ENCODE peak calls at places on chromosomes 6 and 20, in six cellular contexts. Z is HCT116; W is esophagus squamous epithelium; O is A549; T is CD8-positive, alpha-beta T cell; A is psoas muscle. M is an unnamed sample.

GRCh38 chr6:157714153-157714490 is 108.9 kb upstream of the SNX9 start:
- DNase-seq in Z (no peak), W (no peak), O (no peak), T (no peak), A (no peak), M (no peak)

GRCh38 chr20:45781391-45781931 is 10.2 kb downstream of the WFDC3 start:
- DNase-seq in Z (peak), W (no peak), O (no peak), T (no peak), A (no peak), M (no peak)

GRCh38 chr6:26172496-26172958 is 85.3 kb downstream of the HFE start:
- DNase-seq in Z (no peak), W (no peak), O (no peak), T (peak), A (no peak), M (no peak)

GRCh38 chr20:23092409-23092756 is 6.3 kb upstream of the CD93 start:
- DNase-seq in Z (no peak), W (no peak), O (no peak), T (no peak), A (no peak), M (no peak)

GRCh38 chr6:143536461-143536865 is 24.9 kb upstream of the FUCA2 start:
- DNase-seq in Z (no peak), W (no peak), O (no peak), T (peak), A (peak), M (no peak)

GRCh38 chr20:19284400-19285178 is 72.1 kb downstream of the SLC24A3 start:
- DNase-seq in Z (no peak), W (no peak), O (no peak), T (no peak), A (no peak), M (no peak)

GRCh38 chr6:15423286-15423957 is 177.6 kb downstream of the JARID2 start:
- DNase-seq in Z (no peak), W (no peak), O (no peak), T (no peak), A (peak), M (no peak)

GRCh38 chr6:22364314-22364713 is 67.5 kb upstream of the PRL start:
- DNase-seq in Z (no peak), W (no peak), O (no peak), T (no peak), A (no peak), M (no peak)

GRCh38 chr6:149910721-149911151 is 12.2 kb downstream of the RAET1G start:
- DNase-seq in Z (no peak), W (no peak), O (no peak), T (no peak), A (no peak), M (no peak)

GRCh38 chr6:118387921-118388701 is 160.0 kb upstream of the PLN start:
- DNase-seq in Z (peak), W (no peak), O (no peak), T (no peak), A (no peak), M (no peak)

GRCh38 chr6:163570579-163571231 is 156.2 kb downstream of the QKI start:
- DNase-seq in Z (no peak), W (no peak), O (no peak), T (no peak), A (no peak), M (no peak)

GRCh38 chr6:2984738-2985381 is 13.5 kb upstream of the SERPINB6 start:
- DNase-seq in Z (no peak), W (no peak), O (no peak), T (no peak), A (no peak), M (no peak)
- TF ChIP-seq CTCF in Z (no peak), W (no peak), O (no peak), T (no peak), A (no peak), M (no peak)

GRCh38 chr6:27474672-27475071 is 1.8 kb upstream of the ZNF184 start:
- DNase-seq in Z (no peak), W (no peak), O (no peak), T (no peak), A (no peak), M (no peak)

GRCh38 chr6:27474172-27474465 is 1.2 kb upstream of the ZNF184 start:
- DNase-seq in Z (no peak), W (no peak), O (no peak), T (no peak), A (no peak), M (no peak)

GRCh38 chr6:27471365-27472115 is 1.4 kb downstream of the ZNF184 start:
- DNase-seq in Z (no peak), W (no peak), O (no peak), T (no peak), A (no peak), M (no peak)

GRCh38 chr6:27472182-27472616 is 706 bp downstream of the ZNF184 start:
- DNase-seq in Z (peak), W (no peak), O (peak), T (no peak), A (peak), M (peak)

GRCh38 chr6:27472617-27473400 is at the start of gene ZNF184:
- DNase-seq in Z (peak), W (peak), O (peak), T (peak), A (peak), M (peak)
- TF ChIP-seq CTCF in Z (no peak), W (no peak), O (no peak), T (no peak), A (no peak), M (peak)

GRCh38 chr20:48582361-48582991 is 245.3 kb downstream of the PREX1 start:
- DNase-seq in Z (no peak), W (no peak), O (no peak), T (no peak), A (no peak), M (no peak)

GRCh38 chr20:48581167-48581566 is 246.6 kb downstream of the PREX1 start:
- DNase-seq in Z (no peak), W (no peak), O (no peak), T (no peak), A (no peak), M (no peak)

GRCh38 chr20:48577557-48577956 is 250.2 kb downstream of the PREX1 start:
- DNase-seq in Z (no peak), W (no peak), O (no peak), T (no peak), A (no peak), M (no peak)

GRCh38 chr20:48574383-48574782 is 253.4 kb downstream of the PREX1 start:
- DNase-seq in Z (peak), W (no peak), O (peak), T (no peak), A (no peak), M (no peak)

GRCh38 chr20:48578397-48579098 is 249.3 kb downstream of the PREX1 start:
- DNase-seq in Z (no peak), W (no peak), O (no peak), T (no peak), A (no peak), M (no peak)
- TF ChIP-seq CTCF in Z (peak), W (no peak), O (no peak), T (no peak), A (no peak), M (no peak)

GRCh38 chr20:41023549-41023948 is 5.1 kb upstream of the TOP1 start:
- DNase-seq in Z (no peak), W (no peak), O (no peak), T (no peak), A (no peak), M (no peak)
- TF ChIP-seq CTCF in Z (no peak), W (no peak), O (no peak), T (no peak), A (no peak), M (no peak)

DNA sequence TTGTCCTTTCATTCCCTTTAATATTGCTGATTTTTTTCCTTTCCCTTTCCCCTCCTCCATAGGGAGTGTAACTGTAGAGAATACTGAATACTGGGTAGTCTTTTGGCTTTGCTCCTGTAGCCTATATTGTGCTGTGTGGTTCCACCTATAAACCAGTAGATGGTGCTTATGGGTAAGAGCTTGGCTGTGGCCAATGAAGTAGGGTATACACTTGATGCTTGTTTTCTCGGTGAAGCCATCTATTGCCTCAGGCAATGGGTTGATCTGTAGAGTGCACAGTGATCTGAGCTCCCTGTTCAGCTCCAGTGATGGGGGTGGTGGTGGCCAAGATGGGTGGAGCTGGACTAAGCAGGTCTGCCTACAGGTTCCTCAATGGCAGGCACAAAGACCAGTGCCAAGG is 203.3 kb upstream of the IMPG1 start:
- DNase-seq in Z (no peak), W (no peak), O (peak), T (no peak), A (no peak), M (no peak)
- TF ChIP-seq CTCF in Z (peak), W (no peak), O (no peak), T (no peak), A (no peak), M (no peak)

GRCh38 chr6:47157063-47157462 is 114.9 kb upstream of the ADGRF1 start:
- DNase-seq in Z (no peak), W (no peak), O (no peak), T (no peak), A (no peak), M (no peak)
- TF ChIP-seq CTCF in Z (no peak), W (no peak), O (no peak), T (no peak), A (no peak), M (no peak)

GRCh38 chr6:18680842-18681241 is 293.7 kb downstream of the RNF144B start:
- DNase-seq in Z (no peak), W (no peak), O (no peak), T (no peak), A (no peak), M (no peak)
- TF ChIP-seq CTCF in Z (peak), W (no peak), O (no peak), T (no peak), A (no peak), M (no peak)